ENCODE peak calls at places on chromosome 5, in six cellular contexts. B is upper lobe of right lung, N is AG09309, J is brain microvascular endothelial cell, Q is AG04449, K is BJ. M is an unnamed sample.

GRCh38 chr5:127369772-127370171 is 79.2 kb downstream of the MEGF10 start:
- DNase-seq in B (no peak), N (no peak), J (no peak), Q (no peak), K (no peak), M (peak)

GRCh38 chr5:163339148-163339547 is 98.2 kb upstream of the CCNG1 start:
- DNase-seq in B (no peak), N (no peak), J (no peak), Q (no peak), K (no peak), M (no peak)

GRCh38 chr5:149053027-149053705 is 9.7 kb downstream of the SH3TC2 start:
- DNase-seq in B (no peak), N (no peak), J (no peak), Q (no peak), K (peak), M (peak)

GRCh38 chr5:56543431-56544385 is 271.6 kb upstream of the MAP3K1 start:
- DNase-seq in B (no peak), N (no peak), J (peak), Q (peak), K (no peak), M (peak)

GRCh38 chr5:72451771-72452505 is 55.3 kb downstream of the ZNF366 start:
- DNase-seq in B (no peak), N (peak), J (peak), Q (peak), K (peak), M (peak)

GRCh38 chr5:17233488-17233887 is 16.1 kb downstream of the BASP1 start:
- DNase-seq in B (no peak), N (no peak), J (no peak), Q (no peak), K (no peak), M (no peak)

GRCh38 chr5:15621094-15621493 is 121.1 kb downstream of the FBXL7 start:
- DNase-seq in B (no peak), N (peak), J (no peak), Q (no peak), K (peak), M (no peak)

GRCh38 chr5:123278284-123278683 is 144.9 kb downstream of the CEP120 start:
- DNase-seq in B (no peak), N (no peak), J (no peak), Q (no peak), K (no peak), M (no peak)

GRCh38 chr5:53480474-53481353 is at the start of gene FST:
- DNase-seq in B (peak), N (no peak), J (no peak), Q (no peak), K (no peak), M (no peak)

GRCh38 chr5:179268966-179269693 is 76.1 kb downstream of the ADAMTS2 start:
- DNase-seq in B (peak), N (no peak), J (no peak), Q (no peak), K (no peak), M (no peak)

GRCh38 chr5:179270581-179271300 is 74.5 kb downstream of the ADAMTS2 start:
- DNase-seq in B (peak), N (no peak), J (no peak), Q (peak), K (peak), M (no peak)

GRCh38 chr5:179271301-179271650 is 74.0 kb downstream of the ADAMTS2 start:
- DNase-seq in B (no peak), N (no peak), J (no peak), Q (no peak), K (no peak), M (no peak)

GRCh38 chr5:179268399-179268952 is 76.8 kb downstream of the ADAMTS2 start:
- DNase-seq in B (peak), N (no peak), J (no peak), Q (no peak), K (no peak), M (no peak)

DNA sequence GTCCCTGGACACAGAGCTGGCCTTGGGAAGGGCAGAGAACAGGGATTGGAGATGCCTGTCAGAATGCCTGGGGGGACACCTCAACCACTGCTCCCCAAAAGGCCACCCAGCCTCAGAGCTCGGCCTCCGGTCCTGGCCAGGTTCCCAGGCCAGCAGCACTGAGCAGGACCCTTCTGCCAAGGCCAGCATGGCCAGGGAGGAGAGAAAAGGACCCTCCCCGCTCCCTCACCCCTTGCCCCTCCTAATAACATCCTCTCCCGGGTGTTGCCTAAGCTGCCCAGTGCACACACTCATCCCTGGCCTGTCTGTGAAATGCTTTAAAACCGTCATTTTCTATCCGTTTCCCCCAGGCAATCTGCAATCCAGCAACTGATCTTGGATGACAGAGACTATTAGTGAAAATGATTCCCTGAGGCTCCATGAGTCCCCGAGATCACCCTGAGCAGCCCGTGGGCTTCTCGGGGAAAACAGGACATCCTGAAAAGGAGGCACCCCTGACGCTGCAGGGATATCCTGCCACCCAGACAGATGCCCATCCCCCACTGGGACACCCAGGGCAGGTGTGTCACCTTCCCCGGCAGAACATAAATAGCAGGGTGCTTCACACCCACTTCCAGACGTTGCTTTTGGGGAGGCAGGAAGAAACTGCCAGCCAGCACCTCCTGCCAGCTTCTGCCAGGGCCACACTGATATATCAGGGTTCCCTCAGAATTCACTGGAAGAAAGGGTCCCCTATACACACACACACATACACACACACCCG is 75.3 kb downstream of the ADAMTS2 start:
- DNase-seq in B (peak), N (no peak), J (no peak), Q (no peak), K (peak), M (no peak)
- H3K4me3 ChIP-seq in B (no peak), N (no peak), J (no peak), Q (no peak), K (no peak), M (no peak)

GRCh38 chr5:59322887-59323286 is 570.6 kb downstream of the PDE4D start:
- DNase-seq in B (no peak), N (no peak), J (no peak), Q (no peak), K (no peak), M (no peak)
- H3K4me3 ChIP-seq in B (no peak), N (no peak), J (no peak), Q (no peak), K (no peak), M (no peak)

DNA sequence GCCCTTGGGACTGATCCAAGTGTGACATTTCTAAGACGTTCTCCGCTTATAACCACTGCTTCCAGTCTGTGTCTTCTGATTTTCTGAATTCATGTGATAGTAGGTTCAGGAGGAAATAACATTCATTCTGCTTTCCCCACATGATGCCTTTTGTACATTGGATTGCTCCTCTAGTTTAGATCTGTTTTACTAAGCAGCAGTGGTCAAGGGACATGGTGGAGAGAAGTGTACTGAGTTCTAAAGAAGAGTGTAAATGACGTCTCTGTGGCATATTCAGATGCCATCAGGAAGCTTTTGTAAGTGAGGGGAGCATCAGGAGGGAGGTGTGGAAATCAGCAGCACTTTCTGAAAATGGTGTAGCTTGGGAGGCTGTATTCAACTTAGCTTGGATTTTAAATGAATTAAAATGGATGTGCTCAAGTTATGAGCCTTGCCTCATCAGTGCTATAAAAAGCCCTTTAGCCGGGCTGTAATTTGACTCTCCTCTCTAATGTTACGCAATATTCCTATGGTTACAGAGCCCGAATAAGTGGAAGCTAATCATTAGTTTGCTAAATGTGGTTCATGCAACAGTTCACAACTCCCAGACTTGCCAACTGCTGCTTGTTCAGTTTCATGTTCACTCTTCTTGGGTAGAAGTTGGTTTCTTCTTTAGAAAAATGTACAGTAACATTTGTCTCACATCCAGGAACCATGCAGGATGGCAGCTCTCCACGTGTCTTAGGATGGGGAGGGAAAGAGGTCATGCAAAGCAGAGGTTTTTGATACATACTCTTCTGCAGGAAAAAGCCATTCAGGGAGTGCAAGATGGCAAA is 281.3 kb downstream of the ARHGAP26 start:
- DNase-seq in B (no peak), N (peak), J (peak), Q (peak), K (peak), M (peak)
- H3K4me3 ChIP-seq in B (no peak), N (no peak), J (no peak), Q (no peak), K (no peak), M (no peak)

GRCh38 chr5:141557681-141558136 is 61.1 kb downstream of the DIAPH1 start:
- DNase-seq in B (peak), N (peak), J (peak), Q (peak), K (peak), M (peak)

GRCh38 chr5:141560725-141561483 is 57.9 kb downstream of the DIAPH1 start:
- DNase-seq in B (peak), N (peak), J (peak), Q (peak), K (peak), M (peak)

GRCh38 chr5:141560141-141560540 is 58.7 kb downstream of the DIAPH1 start:
- DNase-seq in B (no peak), N (no peak), J (no peak), Q (no peak), K (peak), M (no peak)

GRCh38 chr5:141559481-141559880 is 59.3 kb downstream of the DIAPH1 start:
- DNase-seq in B (no peak), N (peak), J (peak), Q (peak), K (peak), M (peak)

DNA sequence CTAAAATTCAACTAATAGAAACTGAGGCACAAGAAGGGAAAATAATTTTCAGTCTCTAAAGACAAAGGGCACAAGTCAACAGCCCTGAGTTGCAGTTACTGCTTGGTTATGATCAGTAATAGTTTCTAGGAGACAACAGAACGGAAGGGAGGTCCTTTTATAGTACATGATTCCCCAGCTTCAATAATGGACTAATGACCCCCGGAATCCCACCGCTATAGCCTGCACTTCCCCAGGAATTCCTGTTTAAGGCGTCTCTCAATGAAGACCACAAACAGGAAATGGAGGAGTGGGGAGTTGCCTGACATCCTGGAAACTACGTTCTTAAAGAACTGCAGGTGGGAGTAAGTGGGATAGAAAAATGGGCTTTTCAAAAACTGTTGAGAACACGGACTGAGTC is 60.6 kb downstream of the DIAPH1 start:
- DNase-seq in B (no peak), N (no peak), J (no peak), Q (no peak), K (no peak), M (no peak)
- H3K4me3 ChIP-seq in B (no peak), N (no peak), J (no peak), Q (no peak), K (no peak), M (no peak)

GRCh38 chr5:175443514-175444059 is 395 bp downstream of the DRD1 start:
- DNase-seq in B (no peak), N (no peak), J (no peak), Q (no peak), K (no peak), M (no peak)
- H3K4me3 ChIP-seq in B (peak), N (peak), J (no peak), Q (no peak), K (no peak), M (no peak)

DNA sequence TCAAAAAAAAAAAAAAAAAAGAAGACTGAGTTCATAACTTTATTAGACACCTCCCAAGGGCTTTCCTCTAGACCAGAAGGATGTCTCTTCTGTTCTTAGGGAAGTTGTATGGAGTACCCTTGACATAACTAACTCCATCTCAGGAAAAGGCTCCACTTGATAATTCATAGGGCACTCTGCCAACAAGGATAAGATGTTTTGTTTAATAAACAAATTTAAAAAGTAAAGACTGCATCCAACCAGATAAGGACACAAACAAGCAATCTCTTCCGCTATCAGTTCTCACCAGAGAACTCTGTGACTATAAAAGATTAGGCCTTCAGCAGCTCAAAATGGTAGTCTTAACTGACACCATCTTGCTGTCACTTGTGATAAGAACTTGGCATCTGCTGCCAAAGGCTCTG is 65.8 kb downstream of the SFXN1 start:
- DNase-seq in B (no peak), N (no peak), J (no peak), Q (no peak), K (no peak), M (no peak)
- H3K4me3 ChIP-seq in B (no peak), N (no peak), J (no peak), Q (no peak), K (no peak), M (no peak)